ENCODE peak calls at places on chromosomes 6 and 20, in four cellular contexts. Q is HepG2, Z is HCT116, A is K562. N is an unnamed sample.

GRCh38 chr20:57716202-57716601 is 6.4 kb upstream of the PMEPA1 start:
- DNase-seq in Q (no peak), Z (no peak), A (no peak), N (no peak)

GRCh38 chr6:17280552-17281090 is 540 bp upstream of the RBM24 start:
- DNase-seq in Q (no peak), Z (no peak), A (no peak), N (no peak)

GRCh38 chr20:49507741-49508434 is 25.4 kb upstream of the KCNB1 start:
- DNase-seq in Q (no peak), Z (no peak), A (no peak), N (no peak)

GRCh38 chr20:63873477-63873971 is 8.5 kb downstream of the TPD52L2 start:
- DNase-seq in Q (no peak), Z (no peak), A (no peak), N (no peak)

GRCh38 chr6:53496797-53497196 is 48.1 kb downstream of the GCLC start:
- DNase-seq in Q (no peak), Z (no peak), A (no peak), N (no peak)

GRCh38 chr6:106097368-106098231 is 11.5 kb downstream of the PRDM1 start:
- DNase-seq in Q (no peak), Z (no peak), A (peak), N (peak)

GRCh38 chr6:101232946-101233345 is 160.6 kb upstream of the GRIK2 start:
- DNase-seq in Q (no peak), Z (no peak), A (no peak), N (no peak)

GRCh38 chr20:17825949-17826843 is 126.4 kb downstream of the BANF2 start:
- DNase-seq in Q (peak), Z (no peak), A (no peak), N (peak)

GRCh38 chr6:152059909-152060308 is 252.4 kb downstream of the ESR1 start:
- DNase-seq in Q (no peak), Z (no peak), A (no peak), N (no peak)

GRCh38 chr20:35669221-35669620 is 4.5 kb upstream of the CPNE1 start:
- DNase-seq in Q (no peak), Z (no peak), A (no peak), N (no peak)

GRCh38 chr6:63862486-63863198 is 227.0 kb downstream of the PHF3 start:
- DNase-seq in Q (no peak), Z (no peak), A (no peak), N (no peak)

GRCh38 chr20:57087102-57087501 is 179.3 kb downstream of the BMP7 start:
- DNase-seq in Q (no peak), Z (peak), A (peak), N (no peak)

GRCh38 chr6:89707766-89708165 is 69.2 kb upstream of the LYRM2 start:
- DNase-seq in Q (no peak), Z (no peak), A (no peak), N (no peak)

DNA sequence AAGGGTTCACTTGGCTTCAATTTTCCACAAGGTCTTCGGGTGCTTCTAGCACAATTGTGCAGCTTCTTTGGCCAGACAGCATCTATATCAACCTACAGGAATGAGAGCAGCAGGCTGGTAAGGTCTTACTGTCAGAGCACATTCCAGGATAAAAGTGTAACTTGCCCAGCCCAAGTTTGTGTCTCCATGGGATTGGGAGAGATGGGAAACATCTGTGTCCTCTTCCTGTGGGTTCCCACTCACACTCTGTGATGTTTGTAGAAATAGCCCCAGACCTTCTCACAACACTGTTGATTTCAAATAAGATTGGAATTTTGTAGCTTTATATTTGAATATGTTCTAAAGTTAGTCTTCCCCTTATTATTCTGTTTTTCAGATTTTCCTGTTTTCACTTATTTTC is 83.4 kb upstream of the RGS17 start:
- DNase-seq in Q (no peak), Z (no peak), A (no peak), N (no peak)
- TF ChIP-seq SRF in Q (no peak), Z (no peak), A (no peak), N (no peak)

GRCh38 chr6:232896-233640 is 59.2 kb upstream of the DUSP22 start:
- DNase-seq in Q (no peak), Z (no peak), A (no peak), N (no peak)

GRCh38 chr6:231779-232178 is 60.5 kb upstream of the DUSP22 start:
- DNase-seq in Q (no peak), Z (no peak), A (no peak), N (peak)

GRCh38 chr6:236519-236918 is 55.8 kb upstream of the DUSP22 start:
- DNase-seq in Q (no peak), Z (no peak), A (no peak), N (no peak)

GRCh38 chr6:234706-235372 is 57.4 kb upstream of the DUSP22 start:
- DNase-seq in Q (no peak), Z (no peak), A (no peak), N (no peak)

DNA sequence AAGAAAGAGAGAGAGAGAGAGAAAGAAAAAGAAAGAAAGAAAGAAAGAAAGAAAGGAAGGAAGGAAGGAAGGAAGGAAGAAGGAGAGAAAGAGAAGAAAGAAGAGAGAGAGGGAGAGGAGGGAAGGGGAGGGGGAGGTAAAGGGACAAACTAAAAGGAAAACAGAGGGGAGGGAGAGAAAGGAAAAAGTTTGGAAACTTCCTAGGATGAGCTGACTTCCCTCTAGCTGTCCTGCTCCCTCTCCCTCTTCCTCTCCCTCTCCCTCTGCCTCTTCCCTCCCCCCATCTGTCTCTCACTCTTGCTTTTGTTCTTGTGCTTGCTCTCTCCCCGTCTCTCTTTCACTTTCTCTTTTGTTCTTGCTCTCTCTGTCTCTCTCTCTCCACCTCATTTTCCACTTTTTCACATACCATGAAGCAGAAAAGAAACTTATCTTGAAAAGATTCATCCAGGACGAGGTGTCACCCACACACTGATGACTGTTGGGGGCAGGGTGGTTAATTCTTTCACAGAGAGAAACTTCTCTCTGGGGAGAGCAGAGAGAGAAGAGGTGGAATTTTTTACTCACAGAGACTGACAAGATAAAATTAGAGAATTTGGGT is 56.4 kb upstream of the DUSP22 start:
- DNase-seq in Q (peak), Z (no peak), A (no peak), N (peak)
- TF ChIP-seq ZBTB33 in Q (no peak), Z (no peak), A (no peak), N (no peak)

GRCh38 chr6:12718025-12718424 is 1.5 kb downstream of the PHACTR1 start:
- DNase-seq in Q (peak), Z (no peak), A (no peak), N (no peak)
- TF ChIP-seq SRF in Q (no peak), Z (no peak), A (no peak), N (no peak)

GRCh38 chr6:34031567-34032383 is 114.1 kb downstream of the GRM4 start:
- DNase-seq in Q (no peak), Z (no peak), A (no peak), N (no peak)
- TF ChIP-seq ZBTB33 in Q (no peak), Z (no peak), A (no peak), N (no peak)

GRCh38 chr6:142824491-142824890 is 120.5 kb downstream of the HIVEP2 start:
- DNase-seq in Q (no peak), Z (no peak), A (no peak), N (no peak)

GRCh38 chr6:142830807-142831206 is 114.2 kb downstream of the HIVEP2 start:
- DNase-seq in Q (no peak), Z (no peak), A (no peak), N (no peak)

GRCh38 chr6:142825760-142826159 is 119.2 kb downstream of the HIVEP2 start:
- DNase-seq in Q (no peak), Z (no peak), A (no peak), N (no peak)

GRCh38 chr6:142828030-142828429 is 116.9 kb downstream of the HIVEP2 start:
- DNase-seq in Q (no peak), Z (no peak), A (no peak), N (no peak)

GRCh38 chr6:142827356-142827755 is 117.6 kb downstream of the HIVEP2 start:
- DNase-seq in Q (no peak), Z (no peak), A (no peak), N (no peak)
- TF ChIP-seq SRF in Q (no peak), Z (no peak), A (no peak), N (no peak)

DNA sequence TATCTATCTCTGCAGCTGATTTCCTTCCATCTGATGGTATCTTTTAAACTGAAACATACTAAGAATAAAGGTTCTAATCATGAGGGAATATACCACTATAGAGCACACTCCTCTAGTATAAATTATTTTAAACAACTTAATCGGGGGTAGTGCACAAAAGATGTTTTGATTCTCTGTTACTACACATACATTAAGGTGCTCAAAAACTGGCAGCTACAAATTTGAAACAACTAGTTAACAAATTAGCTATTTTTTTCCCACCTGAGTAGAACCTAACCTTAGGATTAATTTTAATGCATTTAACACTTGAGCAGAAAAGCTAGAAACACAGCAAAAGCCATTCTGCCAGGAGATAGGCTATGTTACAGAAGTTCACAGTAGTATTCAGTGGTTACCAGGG is 23.0 kb downstream of the CCNC start:
- DNase-seq in Q (no peak), Z (no peak), A (no peak), N (no peak)
- TF ChIP-seq ZBTB33 in Q (no peak), Z (no peak), A (no peak), N (no peak)

DNA sequence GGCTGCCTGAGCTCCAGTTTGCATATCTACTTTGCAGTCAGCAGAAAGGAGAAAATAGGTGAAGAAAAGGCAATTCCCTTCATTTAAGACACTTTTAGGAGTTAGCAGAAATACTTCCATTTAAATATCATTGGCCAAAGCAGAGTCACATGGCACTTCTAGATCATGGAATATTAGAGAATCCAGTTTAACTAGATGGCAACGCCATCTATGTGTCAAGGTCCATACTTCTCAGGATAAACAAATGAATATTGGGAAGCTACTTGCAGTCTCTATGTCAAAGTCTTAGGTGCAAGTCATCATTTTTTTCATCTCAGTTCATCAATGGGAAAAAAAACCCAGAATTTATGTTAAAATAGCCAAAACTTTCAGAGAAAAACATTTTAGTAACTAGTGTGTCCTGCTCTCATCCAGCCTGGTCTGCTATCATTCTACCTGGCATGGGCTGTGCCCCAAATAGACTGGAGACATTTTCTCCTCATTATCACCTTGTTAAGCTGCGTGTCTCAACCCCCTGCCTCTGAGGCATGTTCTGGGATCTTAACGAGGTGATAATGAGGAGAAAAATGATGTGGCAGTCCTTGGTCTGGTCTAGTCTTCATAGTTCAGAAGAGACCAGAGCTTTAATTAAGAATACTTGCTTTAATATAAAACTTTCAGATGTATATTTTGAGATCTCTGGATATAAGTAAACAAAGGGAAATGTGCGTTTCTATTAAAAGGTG is 227.3 kb downstream of the TBX18 start:
- DNase-seq in Q (no peak), Z (no peak), A (no peak), N (no peak)
- TF ChIP-seq SRF in Q (no peak), Z (no peak), A (no peak), N (no peak)

N was measured in GM12878.